ENCODE peak calls at places on chromosomes 6 and 20, in four cellular contexts. X, M, P and Z are unnamed samples.
A peak's percentile ranks its signal among the peaks of the same experiment; 100 is the strongest.

GRCh38 chr20:2599265-2600060 is 53.0 kb upstream of the NOP56 start:
- DNase-seq in X (no peak), M (no peak), P (no peak), Z (no peak)

GRCh38 chr6:134061440-134061839 is 9.0 kb upstream of the SLC2A12 start:
- DNase-seq in X (no peak), M (no peak), P (no peak), Z (no peak)

GRCh38 chr6:112979830-112980229 is 632.7 kb downstream of the RFPL4B start:
- DNase-seq in X (no peak), M (no peak), P (no peak), Z (no peak)

GRCh38 chr6:25326958-25327357 is 47.8 kb downstream of the CARMIL1 start:
- DNase-seq in X (no peak), M (no peak), P (no peak), Z (no peak)

GRCh38 chr6:144335315-144335861 is 50.3 kb downstream of the UTRN start:
- DNase-seq in X (no peak), M (no peak), P (no peak), Z (no peak)

GRCh38 chr6:148771896-148772554 is 25.2 kb downstream of the UST start:
- DNase-seq in X (no peak), M (no peak), P (no peak), Z (no peak)

GRCh38 chr20:14223806-14224205 is 113.6 kb downstream of the FLRT3 start:
- DNase-seq in X (no peak), M (no peak), P (no peak), Z (no peak)

GRCh38 chr6:123306334-123306733 is 310.3 kb downstream of the CLVS2 start:
- DNase-seq in X (no peak), M (no peak), P (no peak), Z (no peak)

GRCh38 chr6:98957440-98957839 is 9.7 kb upstream of the FBXL4 start:
- DNase-seq in X (peak; percentile 68), M (no peak), P (peak; percentile 69), Z (peak; percentile 38)

GRCh38 chr6:154605207-154605877 is 94.9 kb upstream of the CNKSR3 start:
- DNase-seq in X (no peak), M (no peak), P (no peak), Z (no peak)

GRCh38 chr6:141675957-141676356 is 456.8 kb upstream of the GJE1 start:
- DNase-seq in X (peak; percentile 46), M (no peak), P (peak; percentile 27), Z (no peak)

GRCh38 chr6:141682391-141682790 is 450.3 kb upstream of the GJE1 start:
- DNase-seq in X (no peak), M (no peak), P (no peak), Z (no peak)

DNA sequence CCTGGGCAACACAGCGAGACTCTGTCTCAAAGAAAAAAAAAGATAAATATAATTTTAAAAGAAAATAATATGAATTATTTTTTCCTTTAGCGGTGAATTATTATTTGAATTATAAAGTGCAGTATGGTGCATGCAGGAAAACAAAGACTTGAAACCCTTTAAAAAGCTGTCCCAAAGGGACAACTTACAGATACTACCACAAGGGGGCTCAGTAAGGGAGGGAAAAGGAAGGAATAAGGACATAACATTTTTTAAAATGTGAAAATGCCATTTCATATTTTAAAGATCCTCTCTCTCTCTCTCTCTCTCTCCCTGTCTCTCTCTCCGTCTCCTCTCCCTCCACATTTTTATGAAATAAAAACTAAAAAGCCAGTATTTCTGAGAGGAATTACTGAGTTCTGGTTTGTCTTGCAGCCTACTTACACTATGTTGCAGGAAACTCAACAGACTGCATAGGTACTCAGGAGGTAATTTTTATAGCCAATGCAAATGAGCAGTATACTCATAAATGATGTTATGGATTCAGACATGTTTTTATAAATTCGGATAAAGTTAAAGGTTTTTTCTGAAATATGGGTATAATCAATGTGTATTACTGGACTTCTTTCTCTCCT is 455.0 kb upstream of the GJE1 start:
- DNase-seq in X (peak; percentile 68), M (no peak), P (peak; percentile 47), Z (no peak)
- TF ChIP-seq CTCF in X (peak; percentile 73), M (peak; percentile 38), P (peak; percentile 68), Z (peak; percentile 83)

GRCh38 chr6:110039996-110040383 is 61.9 kb downstream of the GPR6 start:
- DNase-seq in X (peak; percentile 34), M (no peak), P (peak; percentile 9), Z (no peak)
- TF ChIP-seq CTCF in X (peak; percentile 48), M (no peak), P (peak; percentile 37), Z (peak; percentile 52)

GRCh38 chr6:80467408-80467807 is 360.9 kb downstream of the BCKDHB start:
- DNase-seq in X (no peak), M (no peak), P (no peak), Z (no peak)
- TF ChIP-seq CTCF in X (no peak), M (no peak), P (no peak), Z (no peak)

GRCh38 chr6:107613980-107614379 is 124.1 kb downstream of the SOBP start:
- DNase-seq in X (no peak), M (no peak), P (no peak), Z (no peak)

GRCh38 chr6:107611060-107611824 is 121.3 kb downstream of the SOBP start:
- DNase-seq in X (no peak), M (no peak), P (no peak), Z (no peak)

GRCh38 chr6:107614828-107615227 is 124.9 kb downstream of the SOBP start:
- DNase-seq in X (no peak), M (no peak), P (no peak), Z (no peak)

GRCh38 chr6:107616776-107617175 is 126.9 kb downstream of the SOBP start:
- DNase-seq in X (no peak), M (no peak), P (no peak), Z (no peak)

DNA sequence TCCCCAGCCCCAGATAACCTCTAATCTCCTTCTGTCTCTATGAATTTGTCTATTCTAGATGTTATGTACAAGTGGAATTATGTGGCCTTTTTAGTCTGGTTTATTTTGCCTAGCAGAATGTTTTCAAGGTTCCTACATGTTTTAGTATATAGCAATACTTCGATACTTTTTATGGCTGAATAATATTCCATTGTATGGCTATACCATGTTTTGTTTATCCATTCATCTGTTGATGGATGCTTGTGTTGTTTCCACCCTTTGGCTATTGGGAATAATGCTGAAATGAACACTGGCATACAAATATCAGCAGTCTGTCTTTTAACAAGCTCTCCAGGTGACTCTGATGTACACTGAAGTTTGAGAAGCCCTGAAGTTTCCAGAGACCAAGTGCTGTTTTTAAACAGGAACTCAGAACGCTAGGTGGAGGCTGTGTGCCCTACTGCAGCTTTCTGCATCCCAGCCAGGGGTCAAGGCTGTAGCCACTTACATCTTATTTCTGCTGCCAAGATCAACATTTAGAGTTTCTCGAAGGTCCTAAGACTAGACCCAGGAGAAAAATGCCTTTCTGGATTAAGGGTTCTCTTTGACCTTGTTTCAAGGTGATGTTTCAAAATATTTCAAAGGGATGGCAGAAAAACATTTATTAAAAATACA is 123.0 kb downstream of the SOBP start:
- DNase-seq in X (no peak), M (no peak), P (no peak), Z (no peak)
- TF ChIP-seq CTCF in X (no peak), M (no peak), P (no peak), Z (no peak)